ENCODE peak calls at places on chromosomes 3 and 15, in ten cellular contexts. B is stimulated activated CD8-positive, alpha-beta memory T cell treated with anti-CD3 and anti-CD28 coated beads, Interleukin-2, amount 100 ng/mL, for 48 hours; L is activated T-cell treated with anti-CD3 and anti-CD28 coated beads, Interleukin-2, amount 50 U/mL, for 48 hours; N is naive thymus-derived CD4-positive, alpha-beta T cell; Y is mucosa of descending colon; F is CD8-positive, alpha-beta memory T cell; P is AML-193; C is posterior cingulate gyrus; Z is RKO; A is endodermal cell. I is an unnamed sample.

GRCh38 chr3:193744048-193744821 is 151.2 kb downstream of the OPA1 start:
- DNase-seq in B (no peak), L (no peak), N (no peak), Y (no peak), F (no peak), P (no peak), C (no peak), Z (no peak), A (peak; percentile 67), I (no peak)

GRCh38 chr3:75978686-75979085 is 193.3 kb upstream of the ZNF717 start:
- DNase-seq in B (no peak), L (no peak), N (no peak), Y (no peak), F (no peak), P (no peak), C (no peak), Z (peak; percentile 3), A (no peak), I (no peak)

GRCh38 chr3:136078421-136079364 is 113.2 kb downstream of the PPP2R3A start:
- DNase-seq in B (no peak), L (no peak), N (peak; percentile 24), Y (no peak), F (no peak), P (peak; percentile 78), C (no peak), Z (peak; percentile 70), A (no peak), I (no peak)

GRCh38 chr3:108062051-108062450 is 28.8 kb downstream of the CD47 start:
- DNase-seq in B (no peak), L (no peak), N (no peak), Y (no peak), F (no peak), P (peak; percentile 96), C (no peak), Z (no peak), A (no peak), I (no peak)

GRCh38 chr15:48986240-48986639 is 22.5 kb upstream of the SHC4 start:
- DNase-seq in B (no peak), L (no peak), N (no peak), Y (no peak), F (no peak), P (no peak), C (no peak), Z (no peak), A (no peak), I (no peak)

GRCh38 chr15:42080585-42081462 is 13.5 kb downstream of the PLA2G4D start:
- DNase-seq in B (no peak), L (peak; percentile 10), N (no peak), Y (no peak), F (no peak), P (no peak), C (no peak), Z (no peak), A (peak; percentile 72), I (no peak)

GRCh38 chr3:194092770-194093336 is 43.1 kb upstream of the HES1 start:
- DNase-seq in B (no peak), L (no peak), N (no peak), Y (no peak), F (no peak), P (no peak), C (no peak), Z (no peak), A (no peak), I (no peak)

GRCh38 chr15:80803580-80804525 is 24.7 kb downstream of the CEMIP start:
- DNase-seq in B (no peak), L (peak; percentile 56), N (peak; percentile 14), Y (no peak), F (no peak), P (no peak), C (no peak), Z (no peak), A (no peak), I (no peak)

GRCh38 chr3:40294434-40294833 is 15.1 kb upstream of the EIF1B start:
- DNase-seq in B (no peak), L (no peak), N (no peak), Y (no peak), F (no peak), P (no peak), C (no peak), Z (no peak), A (no peak), I (no peak)

GRCh38 chr15:65583701-65584100 is 27.2 kb downstream of the INTS14 start:
- DNase-seq in B (peak; percentile 14), L (no peak), N (peak; percentile 61), Y (no peak), F (peak; percentile 12), P (no peak), C (no peak), Z (no peak), A (no peak), I (no peak)

GRCh38 chr3:185688808-185689207 is 102.7 kb downstream of the SENP2 start:
- DNase-seq in B (no peak), L (peak; percentile 35), N (no peak), Y (no peak), F (no peak), P (no peak), C (no peak), Z (peak; percentile 98), A (peak; percentile 67), I (peak; percentile 99)

GRCh38 chr3:99702953-99703352 is 64.6 kb downstream of the COL8A1 start:
- DNase-seq in B (no peak), L (no peak), N (no peak), Y (no peak), F (no peak), P (no peak), C (no peak), Z (no peak), A (no peak), I (no peak)

GRCh38 chr3:140062461-140062860 is 127.5 kb downstream of the CLSTN2 start:
- DNase-seq in B (no peak), L (no peak), N (no peak), Y (no peak), F (no peak), P (no peak), C (no peak), Z (no peak), A (no peak), I (no peak)

GRCh38 chr3:195729476-195729875 is 8.7 kb downstream of the MUC20 start:
- DNase-seq in B (no peak), L (no peak), N (no peak), Y (no peak), F (no peak), P (no peak), C (no peak), Z (no peak), A (no peak), I (no peak)

GRCh38 chr3:139318431-139318816 is 25.4 kb upstream of the MRPS22 start:
- DNase-seq in B (no peak), L (no peak), N (no peak), Y (no peak), F (no peak), P (no peak), C (no peak), Z (no peak), A (no peak), I (peak; percentile 29)

GRCh38 chr15:95134306-95135100 is 903.1 kb downstream of the MCTP2 start:
- DNase-seq in B (no peak), L (no peak), N (no peak), Y (no peak), F (no peak), P (no peak), C (no peak), Z (no peak), A (no peak), I (no peak)

GRCh38 chr3:157416347-157417087 is 20.1 kb upstream of the PTX3 start:
- DNase-seq in B (no peak), L (no peak), N (no peak), Y (no peak), F (no peak), P (no peak), C (no peak), Z (no peak), A (no peak), I (no peak)

GRCh38 chr15:88202231-88202630 is 54.3 kb downstream of the NTRK3 start:
- DNase-seq in B (no peak), L (no peak), N (no peak), Y (no peak), F (no peak), P (no peak), C (no peak), Z (no peak), A (no peak), I (peak; percentile 10)

GRCh38 chr3:182792901-182793662 is at the start of gene ATP11B:
- DNase-seq in B (peak; percentile 70), L (peak; percentile 87), N (peak; percentile 80), Y (peak; percentile 90), F (peak; percentile 79), P (peak; percentile 80), C (peak; percentile 51), Z (peak; percentile 72), A (peak; percentile 87), I (peak; percentile 66)

GRCh38 chr15:35697549-35698299 is 151.8 kb upstream of the DPH6 start:
- DNase-seq in B (no peak), L (no peak), N (no peak), Y (no peak), F (no peak), P (no peak), C (no peak), Z (no peak), A (peak; percentile 58), I (no peak)

GRCh38 chr3:160754371-160754854 is 1.6 kb upstream of the PPM1L start:
- DNase-seq in B (no peak), L (peak; percentile 54), N (peak; percentile 26), Y (no peak), F (peak; percentile 1), P (peak; percentile 74), C (peak; percentile 21), Z (peak; percentile 85), A (peak; percentile 83), I (peak; percentile 47)

GRCh38 chr15:70584838-70585706 is 178.3 kb downstream of the UACA start:
- DNase-seq in B (peak; percentile 31), L (peak; percentile 72), N (peak; percentile 57), Y (no peak), F (peak; percentile 8), P (no peak), C (no peak), Z (no peak), A (peak; percentile 94), I (peak; percentile 46)

GRCh38 chr15:31343831-31344230 is 17.2 kb downstream of the KLF13 start:
- DNase-seq in B (no peak), L (no peak), N (no peak), Y (peak; percentile 56), F (no peak), P (no peak), C (no peak), Z (no peak), A (no peak), I (no peak)

GRCh38 chr15:63079938-63080626 is 37.5 kb downstream of the TPM1 start:
- DNase-seq in B (no peak), L (no peak), N (no peak), Y (no peak), F (no peak), P (no peak), C (no peak), Z (peak; percentile 15), A (no peak), I (peak; percentile 53)

GRCh38 chr3:38689774-38690173 is 40.3 kb upstream of the SCN5A start:
- DNase-seq in B (no peak), L (no peak), N (no peak), Y (no peak), F (no peak), P (no peak), C (no peak), Z (no peak), A (no peak), I (no peak)

GRCh38 chr3:47324278-47324865 is 41.6 kb downstream of the KLHL18 start:
- DNase-seq in B (peak; percentile 5), L (peak; percentile 51), N (peak; percentile 34), Y (no peak), F (peak; percentile 19), P (peak; percentile 84), C (no peak), Z (peak; percentile 71), A (peak; percentile 90), I (peak; percentile 64)

GRCh38 chr15:101108458-101108775 is 143.4 kb downstream of the CHSY1 start:
- DNase-seq in B (no peak), L (no peak), N (no peak), Y (no peak), F (no peak), P (no peak), C (no peak), Z (no peak), A (peak; percentile 38), I (no peak)

GRCh38 chr3:97232635-97233034 is 418.2 kb downstream of the EPHA6 start:
- DNase-seq in B (no peak), L (no peak), N (no peak), Y (no peak), F (no peak), P (no peak), C (no peak), Z (no peak), A (no peak), I (no peak)